ENCODE peak calls at places on chromosomes 16 and 17, in six cellular contexts. One of them, this sample, is unnamed.

GRCh38 chr16:67349172-67349571 is 22.6 kb downstream of the LRRC36 start:
- DNase-seq in nephron progenitor cell: no peak
- DNase-seq in activated naive CD4-positive, alpha-beta T cell: no peak
- DNase-seq in amniotic stem cell: no peak
- DNase-seq in hippocampal formation: no peak
- DNase-seq in Daoy: no peak
- DNase-seq in this sample: no peak

GRCh38 chr17:80916246-80916645 is 75.4 kb upstream of the CHMP6 start:
- DNase-seq in nephron progenitor cell: no peak
- DNase-seq in activated naive CD4-positive, alpha-beta T cell: no peak
- DNase-seq in amniotic stem cell: no peak
- DNase-seq in hippocampal formation: no peak
- DNase-seq in Daoy: no peak
- DNase-seq in this sample: no peak

GRCh38 chr17:8680850-8681174 is 50.3 kb upstream of the MYH10 start:
- DNase-seq in nephron progenitor cell: no peak
- DNase-seq in activated naive CD4-positive, alpha-beta T cell: no peak
- DNase-seq in amniotic stem cell: no peak
- DNase-seq in hippocampal formation: no peak
- DNase-seq in Daoy: no peak
- DNase-seq in this sample: no peak

GRCh38 chr17:20073056-20073979 is 64.2 kb downstream of the SPECC1 start:
- DNase-seq in nephron progenitor cell: no peak
- DNase-seq in activated naive CD4-positive, alpha-beta T cell: no peak
- DNase-seq in amniotic stem cell: no peak
- DNase-seq in hippocampal formation: peak; percentile 44
- DNase-seq in Daoy: peak; percentile 67
- DNase-seq in this sample: no peak

GRCh38 chr16:71895679-71896385 is 501 bp downstream of the IST1 start:
- DNase-seq in nephron progenitor cell: peak; percentile 57
- DNase-seq in activated naive CD4-positive, alpha-beta T cell: peak; percentile 14
- DNase-seq in amniotic stem cell: no peak
- DNase-seq in hippocampal formation: no peak
- DNase-seq in Daoy: peak; percentile 20
- DNase-seq in this sample: no peak

GRCh38 chr17:78709119-78709681 is 72.9 kb downstream of the CYTH1 start:
- DNase-seq in nephron progenitor cell: no peak
- DNase-seq in activated naive CD4-positive, alpha-beta T cell: no peak
- DNase-seq in amniotic stem cell: no peak
- DNase-seq in hippocampal formation: no peak
- DNase-seq in Daoy: no peak
- DNase-seq in this sample: no peak

GRCh38 chr17:28071891-28072606 is 29.6 kb downstream of the NLK start:
- DNase-seq in nephron progenitor cell: no peak
- DNase-seq in activated naive CD4-positive, alpha-beta T cell: no peak
- DNase-seq in amniotic stem cell: no peak
- DNase-seq in hippocampal formation: no peak
- DNase-seq in Daoy: no peak
- DNase-seq in this sample: no peak

GRCh38 chr16:1917056-1917664 is 1.1 kb downstream of the HS3ST6 start:
- DNase-seq in nephron progenitor cell: no peak
- DNase-seq in activated naive CD4-positive, alpha-beta T cell: no peak
- DNase-seq in amniotic stem cell: no peak
- DNase-seq in hippocampal formation: no peak
- DNase-seq in Daoy: no peak
- DNase-seq in this sample: no peak

GRCh38 chr16:16018705-16019104 is 69.3 kb downstream of the ABCC1 start:
- DNase-seq in nephron progenitor cell: no peak
- DNase-seq in activated naive CD4-positive, alpha-beta T cell: no peak
- DNase-seq in amniotic stem cell: no peak
- DNase-seq in hippocampal formation: no peak
- DNase-seq in Daoy: no peak
- DNase-seq in this sample: no peak

GRCh38 chr17:2102931-2103398 is 48.1 kb downstream of the HIC1 start:
- DNase-seq in nephron progenitor cell: no peak
- DNase-seq in activated naive CD4-positive, alpha-beta T cell: no peak
- DNase-seq in amniotic stem cell: peak; percentile 44
- DNase-seq in hippocampal formation: no peak
- DNase-seq in Daoy: no peak
- DNase-seq in this sample: no peak

GRCh38 chr17:37516131-37516561 is 26.5 kb downstream of the DUSP14 start:
- DNase-seq in nephron progenitor cell: no peak
- DNase-seq in activated naive CD4-positive, alpha-beta T cell: no peak
- DNase-seq in amniotic stem cell: no peak
- DNase-seq in hippocampal formation: no peak
- DNase-seq in Daoy: no peak
- DNase-seq in this sample: no peak

GRCh38 chr16:17414421-17414820 is 56.3 kb downstream of the XYLT1 start:
- DNase-seq in nephron progenitor cell: no peak
- DNase-seq in activated naive CD4-positive, alpha-beta T cell: no peak
- DNase-seq in amniotic stem cell: no peak
- DNase-seq in hippocampal formation: no peak
- DNase-seq in Daoy: no peak
- DNase-seq in this sample: no peak

GRCh38 chr17:64778367-64779290 is 116.5 kb upstream of the SMURF2 start:
- DNase-seq in nephron progenitor cell: peak; percentile 48
- DNase-seq in activated naive CD4-positive, alpha-beta T cell: no peak
- DNase-seq in amniotic stem cell: no peak
- DNase-seq in hippocampal formation: no peak
- DNase-seq in Daoy: peak; percentile 61
- DNase-seq in this sample: no peak

GRCh38 chr16:80330803-80331202 is 210.0 kb upstream of the DYNLRB2 start:
- DNase-seq in nephron progenitor cell: no peak
- DNase-seq in activated naive CD4-positive, alpha-beta T cell: no peak
- DNase-seq in amniotic stem cell: no peak
- DNase-seq in hippocampal formation: no peak
- DNase-seq in Daoy: no peak
- DNase-seq in this sample: no peak

This sample was measured in amygdala.